ENCODE peak calls at places on chromosomes 4 and X, in seven cellular contexts. W is left cardiac atrium; N is lower lobe of right lung; K is stimulated activated memory B cell treated with anti-CD40 and anti-IgM and Interleukin-4, amounts not matched to agents 10 μg/mL and 1 μg/mL and 100 μg/mL, for 72 hours; O is activated naive CD8-positive, alpha-beta T cell treated with anti-CD3 and anti-CD28 coated beads, Interleukin-2, amount 10 ng/mL, durations not matched to agents 7 days and 5 days; M is HepG2; C is A549. F is an unnamed sample.

GRCh38 chr4:76989391-76990061 is 40.0 kb downstream of the SEPTIN11 start:
- ATAC-seq in O (peak), W (no peak), C (no peak), M (no peak), N (peak), K (no peak), F (no peak)

GRCh38 chr4:106316773-106317409 is 541 bp downstream of the AIMP1 start:
- ATAC-seq in O (no peak), W (no peak), C (no peak), M (no peak), K (no peak), N (no peak), F (no peak)

GRCh38 chr4:68489338-68489737 is 42.1 kb downstream of the TMPRSS11E start:
- ATAC-seq in W (no peak), N (no peak), M (peak), C (no peak), K (peak), O (no peak), F (no peak)

GRCh38 chrX:149713279-149714050 is 1.6 kb downstream of the MAGEA11 start:
- ATAC-seq in N (no peak), O (no peak), C (no peak), K (no peak), W (no peak), M (no peak), F (no peak)

GRCh38 chr4:150828159-150828558 is 186.9 kb downstream of the LRBA start:
- ATAC-seq in N (peak), M (no peak), O (peak), K (peak), W (no peak), C (no peak), F (no peak)

GRCh38 chr4:42048394-42048793 is 58.1 kb downstream of the SLC30A9 start:
- ATAC-seq in W (peak), K (no peak), O (no peak), C (peak), N (no peak), M (no peak), F (no peak)

GRCh38 chr4:38822748-38823303 is 18.2 kb upstream of the TLR1 start:
- ATAC-seq in M (no peak), O (no peak), C (no peak), W (no peak), N (no peak), K (no peak), F (no peak)

GRCh38 chr4:115720611-115721010 is 607.2 kb upstream of the NDST4 start:
- ATAC-seq in M (no peak), K (no peak), W (no peak), N (no peak), C (no peak), O (no peak), F (no peak)

GRCh38 chrX:107506596-107507031 is 57.2 kb downstream of the FRMPD3 start:
- ATAC-seq in W (no peak), N (no peak), M (no peak), O (no peak), K (no peak), C (peak), F (no peak)

F was measured in gastroesophageal sphincter.